ENCODE peak calls at places on chromosomes 6 and 20, in four cellular contexts. One of them, this sample, is unnamed.

GRCh38 chr6:37709932-37710565 is 12.4 kb upstream of the MDGA1 start:
- DNase-seq in WTC11: no peak
- DNase-seq in neural progenitor cell: no peak
- DNase-seq in bronchial epithelial cell: no peak
- DNase-seq in this sample: no peak

GRCh38 chr6:31765910-31766794 is 3.7 kb downstream of the SAPCD1 start:
- DNase-seq in WTC11: peak
- DNase-seq in neural progenitor cell: peak
- DNase-seq in bronchial epithelial cell: no peak
- DNase-seq in this sample: no peak

GRCh38 chr6:106608080-106608668 is 21.1 kb downstream of the RTN4IP1 start:
- DNase-seq in WTC11: no peak
- DNase-seq in neural progenitor cell: peak
- DNase-seq in bronchial epithelial cell: peak
- DNase-seq in this sample: peak

GRCh38 chr20:8721098-8721497 is 347.8 kb upstream of the PLCB4 start:
- DNase-seq in WTC11: peak
- DNase-seq in neural progenitor cell: peak
- DNase-seq in bronchial epithelial cell: peak
- DNase-seq in this sample: peak

GRCh38 chr6:158782432-158783166 is 36.6 kb downstream of the EZR start:
- DNase-seq in WTC11: no peak
- DNase-seq in neural progenitor cell: no peak
- DNase-seq in bronchial epithelial cell: no peak
- DNase-seq in this sample: no peak

GRCh38 chr6:10276106-10276505 is 138.8 kb downstream of the TFAP2A start:
- DNase-seq in WTC11: no peak
- DNase-seq in neural progenitor cell: no peak
- DNase-seq in bronchial epithelial cell: peak
- DNase-seq in this sample: peak

GRCh38 chr20:22716824-22717351 is 132.5 kb upstream of the FOXA2 start:
- DNase-seq in WTC11: no peak
- DNase-seq in neural progenitor cell: no peak
- DNase-seq in bronchial epithelial cell: peak
- DNase-seq in this sample: no peak

GRCh38 chr6:73548458-73549446 is 27.9 kb upstream of the EEF1A1 start:
- DNase-seq in WTC11: no peak
- DNase-seq in neural progenitor cell: no peak
- DNase-seq in bronchial epithelial cell: no peak
- DNase-seq in this sample: no peak

GRCh38 chr6:30757261-30757935 is 13.1 kb upstream of the IER3 start:
- DNase-seq in WTC11: no peak
- DNase-seq in neural progenitor cell: no peak
- DNase-seq in bronchial epithelial cell: no peak
- DNase-seq in this sample: no peak

GRCh38 chr6:118812972-118813371 is 81.0 kb upstream of the ASF1A start:
- DNase-seq in WTC11: no peak
- DNase-seq in neural progenitor cell: no peak
- DNase-seq in bronchial epithelial cell: peak
- DNase-seq in this sample: peak

GRCh38 chr20:56629464-56630085 is 469 bp downstream of the TFAP2C start:
- DNase-seq in WTC11: no peak
- DNase-seq in neural progenitor cell: peak
- DNase-seq in bronchial epithelial cell: no peak
- DNase-seq in this sample: no peak

GRCh38 chr20:35490736-35491181 is 35.4 kb downstream of the CEP250 start:
- DNase-seq in WTC11: no peak
- DNase-seq in neural progenitor cell: no peak
- DNase-seq in bronchial epithelial cell: no peak
- DNase-seq in this sample: no peak

GRCh38 chr6:41705996-41706835 is 29.2 kb downstream of the TFEB start:
- DNase-seq in WTC11: peak
- DNase-seq in neural progenitor cell: peak
- DNase-seq in bronchial epithelial cell: no peak
- DNase-seq in this sample: peak

GRCh38 chr6:15607603-15608002 is 55.2 kb downstream of the DTNBP1 start:
- DNase-seq in WTC11: no peak
- DNase-seq in neural progenitor cell: no peak
- DNase-seq in bronchial epithelial cell: no peak
- DNase-seq in this sample: no peak
- TF ChIP-seq CTCF in WTC11: no peak
- TF ChIP-seq CTCF in neural progenitor cell: no peak
- TF ChIP-seq CTCF in bronchial epithelial cell: no peak
- TF ChIP-seq CTCF in this sample: no peak

DNA sequence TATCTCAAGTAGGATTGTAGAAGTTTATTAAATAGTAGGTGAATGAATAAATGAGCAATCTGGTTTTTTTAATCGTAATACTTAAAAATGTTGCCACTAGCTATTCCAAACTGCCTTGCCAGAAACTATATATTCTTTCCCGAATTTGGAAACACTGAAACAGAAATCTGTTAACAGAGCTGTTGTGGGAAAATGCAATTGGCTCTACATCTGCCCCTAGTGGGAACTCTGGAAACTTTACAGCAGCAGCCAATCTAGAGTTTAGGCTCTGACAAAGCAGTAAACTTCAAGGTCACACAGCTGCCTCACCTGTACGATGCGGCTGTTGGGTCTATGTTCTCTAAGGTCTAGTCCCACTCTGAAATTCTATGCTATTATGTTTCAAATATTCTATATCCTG is 41.7 kb downstream of the SYNE1 start:
- DNase-seq in WTC11: no peak
- DNase-seq in neural progenitor cell: peak
- DNase-seq in bronchial epithelial cell: peak
- DNase-seq in this sample: no peak
- TF ChIP-seq CTCF in WTC11: peak
- TF ChIP-seq CTCF in neural progenitor cell: peak
- TF ChIP-seq CTCF in bronchial epithelial cell: peak
- TF ChIP-seq CTCF in this sample: peak

DNA sequence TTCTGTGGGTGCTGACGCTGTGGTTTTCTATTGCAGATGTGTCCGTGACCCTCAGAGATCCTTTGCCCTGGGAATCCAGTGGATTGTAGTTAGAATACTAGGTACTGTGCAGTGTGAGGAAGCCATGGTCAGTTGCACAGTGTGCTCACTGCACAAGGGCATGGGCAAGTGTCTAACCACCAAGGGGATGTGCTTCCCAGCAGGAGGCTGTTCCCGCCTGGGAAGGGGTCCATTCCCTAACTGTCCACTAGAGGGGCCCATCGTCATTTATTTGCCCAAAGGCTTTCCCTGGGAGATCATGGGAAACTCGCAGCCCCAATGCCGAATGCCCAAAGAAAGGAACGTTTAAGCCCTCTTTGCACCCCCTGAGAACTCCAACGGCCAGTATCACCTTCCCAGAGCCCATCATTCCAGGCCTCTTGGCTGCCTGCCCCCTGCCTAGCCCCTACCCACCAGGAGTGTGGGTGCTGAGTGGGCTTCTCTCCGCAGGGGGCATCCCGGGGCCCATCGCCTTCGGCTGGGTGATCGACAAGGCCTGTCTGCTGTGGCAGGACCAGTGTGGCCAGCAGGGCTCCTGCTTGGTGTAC is 26.2 kb downstream of the SLCO4A1 start:
- DNase-seq in WTC11: peak
- DNase-seq in neural progenitor cell: peak
- DNase-seq in bronchial epithelial cell: peak
- DNase-seq in this sample: peak
- TF ChIP-seq CTCF in WTC11: peak
- TF ChIP-seq CTCF in neural progenitor cell: peak
- TF ChIP-seq CTCF in bronchial epithelial cell: peak
- TF ChIP-seq CTCF in this sample: peak

DNA sequence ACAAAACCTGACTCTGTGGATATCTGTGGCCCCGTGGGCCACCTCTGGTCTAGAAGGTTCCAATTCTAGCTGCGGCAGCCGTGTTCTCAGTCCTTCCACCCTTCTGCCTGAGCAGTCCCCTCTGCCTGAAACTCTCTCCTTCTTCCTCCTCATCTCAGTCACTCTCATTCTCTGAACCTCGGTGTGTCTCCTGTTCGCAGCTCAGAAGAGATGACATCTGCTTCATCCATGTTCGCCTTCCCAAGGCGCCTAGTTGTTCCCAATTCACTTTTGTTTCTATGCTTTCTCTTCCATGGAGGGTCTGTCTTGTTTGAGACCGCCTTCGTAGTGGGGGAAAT is 95.5 kb downstream of the CEBPB start:
- DNase-seq in WTC11: no peak
- DNase-seq in neural progenitor cell: no peak
- DNase-seq in bronchial epithelial cell: no peak
- DNase-seq in this sample: no peak
- TF ChIP-seq CTCF in WTC11: no peak
- TF ChIP-seq CTCF in neural progenitor cell: no peak
- TF ChIP-seq CTCF in bronchial epithelial cell: no peak
- TF ChIP-seq CTCF in this sample: no peak

GRCh38 chr6:90701146-90701781 is 114.4 kb upstream of the MAP3K7 start:
- DNase-seq in WTC11: peak
- DNase-seq in neural progenitor cell: peak
- DNase-seq in bronchial epithelial cell: no peak
- DNase-seq in this sample: no peak
- TF ChIP-seq CTCF in WTC11: no peak
- TF ChIP-seq CTCF in neural progenitor cell: no peak
- TF ChIP-seq CTCF in bronchial epithelial cell: no peak
- TF ChIP-seq CTCF in this sample: no peak

This sample was measured in mammary epithelial cell.